ENCODE peak calls at places on chromosomes 5 and 9, in eight cellular contexts. D is type B pancreatic cell; R is heart left ventricle; A is activated CD8-positive, alpha-beta T cell treated with anti-CD3 and anti-CD28 coated beads for 36 hours; F is GM12865; W is choroid plexus epithelial cell; T is foreskin fibroblast; Q is HepG2. E is an unnamed sample.
A peak's percentile ranks its signal among the peaks of the same experiment; 100 is the strongest.

GRCh38 chr9:128689820-128690683 is 1.0 kb downstream of the SET start:
- DNase-seq in R (peak; percentile 63), T (no peak), F (peak; percentile 68), Q (no peak), W (no peak), A (peak; percentile 57), D (no peak), E (no peak)

GRCh38 chr9:92097997-92098482 is 17.2 kb downstream of the SPTLC1 start:
- DNase-seq in D (no peak), T (peak; percentile 15), F (no peak), R (peak; percentile 86), W (peak; percentile 69), A (peak; percentile 38), Q (no peak), E (no peak)

GRCh38 chr9:87655731-87656130 is 70.2 kb upstream of the CTSL start:
- DNase-seq in W (no peak), D (no peak), Q (no peak), R (no peak), T (no peak), F (no peak), A (no peak), E (no peak)

GRCh38 chr5:101045689-101046088 is 142.6 kb upstream of the ST8SIA4 start:
- DNase-seq in W (peak; percentile 47), R (no peak), Q (no peak), A (no peak), D (no peak), T (no peak), F (peak; percentile 15), E (no peak)

GRCh38 chr5:1779021-1779680 is 20.5 kb downstream of the MRPL36 start:
- DNase-seq in D (no peak), T (no peak), A (no peak), F (no peak), W (no peak), Q (no peak), R (no peak), E (no peak)

GRCh38 chr5:38258319-38259061 is at the start of gene EGFLAM:
- DNase-seq in R (peak; percentile 70), F (no peak), D (peak; percentile 74), T (peak; percentile 12), A (peak; percentile 29), W (no peak), Q (no peak), E (no peak)

GRCh38 chr9:134955156-134955555 is 37.4 kb upstream of the FCN1 start:
- DNase-seq in D (peak; percentile 32), F (no peak), A (no peak), Q (no peak), T (no peak), W (no peak), R (no peak), E (no peak)

GRCh38 chr5:180291234-180291940 is 496 bp downstream of the MAPK9 start:
- DNase-seq in F (peak; percentile 34), Q (no peak), R (no peak), T (no peak), W (peak; percentile 12), A (peak; percentile 23), D (no peak), E (no peak)

GRCh38 chr5:160539431-160539830 is 117.8 kb downstream of the PTTG1 start:
- DNase-seq in T (no peak), F (no peak), Q (no peak), A (peak; percentile 84), D (no peak), W (no peak), R (no peak), E (no peak)

GRCh38 chr9:38054653-38055052 is 14.4 kb downstream of the SHB start:
- DNase-seq in T (no peak), F (no peak), W (no peak), D (no peak), A (no peak), Q (no peak), R (no peak), E (no peak)

GRCh38 chr5:8906303-8906967 is 639.4 kb downstream of the SEMA5A start:
- DNase-seq in T (peak; percentile 49), D (no peak), W (peak; percentile 73), Q (no peak), F (no peak), A (no peak), R (no peak), E (peak; percentile 39)

GRCh38 chr9:97991818-97992217 is 8.7 kb downstream of the ANP32B start:
- DNase-seq in A (no peak), F (no peak), R (no peak), Q (no peak), W (no peak), D (no peak), T (no peak), E (no peak)

GRCh38 chr9:97987490-97987889 is 4.3 kb downstream of the ANP32B start:
- DNase-seq in W (no peak), D (no peak), R (no peak), F (peak; percentile 43), Q (no peak), A (no peak), T (no peak), E (no peak)

GRCh38 chr9:97993000-97993399 is 9.9 kb downstream of the ANP32B start:
- DNase-seq in W (no peak), F (peak; percentile 38), Q (no peak), R (no peak), D (no peak), T (no peak), A (no peak), E (no peak)

GRCh38 chr9:97992219-97992618 is 9.1 kb downstream of the ANP32B start:
- DNase-seq in D (no peak), Q (no peak), A (no peak), W (no peak), T (no peak), F (no peak), R (no peak), E (no peak)

GRCh38 chr9:97990259-97990658 is 7.1 kb downstream of the ANP32B start:
- DNase-seq in A (no peak), F (no peak), W (peak; percentile 78), R (no peak), D (no peak), Q (no peak), T (peak; percentile 66), E (peak; percentile 42)
- TF ChIP-seq CTCF in A (no peak), F (no peak), W (peak; percentile 51), R (no peak), D (no peak), Q (no peak), T (peak; percentile 38), E (peak; percentile 56)

GRCh38 chr5:127302509-127302908 is 11.9 kb downstream of the MEGF10 start:
- DNase-seq in W (no peak), T (no peak), D (no peak), A (no peak), Q (no peak), F (no peak), R (no peak), E (no peak)

GRCh38 chr5:127297348-127298035 is 6.9 kb downstream of the MEGF10 start:
- DNase-seq in F (no peak), D (no peak), T (no peak), W (no peak), Q (no peak), A (no peak), R (no peak), E (no peak)

GRCh38 chr5:127298623-127299022 is 8.0 kb downstream of the MEGF10 start:
- DNase-seq in Q (no peak), A (no peak), T (no peak), W (no peak), R (no peak), F (no peak), D (no peak), E (no peak)

GRCh38 chr5:127298036-127298429 is 7.4 kb downstream of the MEGF10 start:
- DNase-seq in A (no peak), W (no peak), D (no peak), R (no peak), Q (no peak), F (no peak), T (no peak), E (no peak)

DNA sequence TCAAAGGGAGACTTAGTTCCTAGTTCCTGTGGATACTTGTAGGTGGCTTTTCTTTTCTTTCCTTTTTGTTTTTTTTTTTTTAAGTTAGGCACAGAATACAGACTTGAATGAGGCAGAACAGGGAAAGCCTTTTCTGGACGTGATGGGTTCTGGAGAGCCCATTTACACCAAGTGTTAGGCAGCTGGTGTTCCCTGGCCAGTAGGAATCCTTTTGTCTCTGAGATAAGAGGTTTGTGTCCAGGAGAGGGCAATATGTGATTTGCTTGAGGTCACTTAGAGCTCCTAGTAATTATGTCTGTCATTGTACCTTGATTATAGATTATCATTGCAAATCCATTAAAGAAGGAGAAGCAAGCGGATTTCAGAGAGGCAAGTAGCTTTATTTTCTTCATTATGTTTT is 9.1 kb downstream of the MEGF10 start:
- DNase-seq in F (no peak), R (no peak), W (peak; percentile 23), Q (no peak), D (no peak), A (no peak), T (no peak), E (no peak)
- TF ChIP-seq CTCF in F (no peak), R (no peak), W (peak; percentile 7), Q (no peak), D (no peak), A (no peak), T (no peak), E (no peak)

GRCh38 chr9:93525476-93525875 is 50.9 kb upstream of the PHF2 start:
- DNase-seq in Q (no peak), A (no peak), D (no peak), T (no peak), F (no peak), R (no peak), W (peak; percentile 69), E (no peak)

GRCh38 chr9:93517331-93517730 is 59.1 kb upstream of the PHF2 start:
- DNase-seq in R (no peak), D (no peak), F (no peak), T (peak; percentile 23), A (no peak), Q (no peak), W (no peak), E (no peak)

GRCh38 chr9:93523518-93524144 is 52.8 kb upstream of the PHF2 start:
- DNase-seq in T (no peak), D (no peak), A (no peak), F (no peak), Q (no peak), W (no peak), R (no peak), E (no peak)

GRCh38 chr9:93522736-93523135 is 53.6 kb upstream of the PHF2 start:
- DNase-seq in A (no peak), D (no peak), T (no peak), F (no peak), R (no peak), Q (no peak), W (no peak), E (no peak)

DNA sequence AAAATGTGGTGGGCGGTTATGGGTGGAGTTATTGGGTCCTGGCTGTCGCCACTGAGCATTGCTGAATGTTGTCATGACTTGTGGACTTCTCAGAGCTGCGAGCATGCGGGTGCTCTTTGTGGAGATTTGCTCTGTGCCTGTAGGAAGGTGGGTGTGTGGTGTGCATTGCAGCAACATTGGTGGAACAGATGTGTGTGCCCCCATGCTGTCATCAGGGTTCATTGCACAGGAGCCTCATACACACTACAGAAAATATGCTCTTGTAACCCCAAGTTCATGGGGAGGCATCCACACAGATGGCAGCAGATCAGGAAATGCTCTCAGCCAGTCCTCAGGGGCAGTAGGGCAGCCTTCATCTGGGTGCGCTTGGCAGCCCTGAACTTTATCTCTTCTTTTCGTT is 55.9 kb upstream of the PHF2 start:
- DNase-seq in R (no peak), W (peak; percentile 42), T (no peak), Q (peak; percentile 3), A (no peak), D (no peak), F (peak; percentile 11), E (no peak)
- TF ChIP-seq CTCF in R (no peak), W (peak; percentile 39), T (peak; percentile 6), Q (no peak), A (no peak), D (no peak), F (no peak), E (no peak)

GRCh38 chr9:122214507-122214906 is 14.2 kb downstream of the LHX6 start:
- DNase-seq in R (no peak), Q (no peak), A (no peak), D (no peak), F (no peak), W (no peak), T (no peak), E (no peak)
- TF ChIP-seq CTCF in R (no peak), Q (no peak), A (no peak), D (no peak), F (no peak), W (no peak), T (no peak), E (no peak)

E was measured in AG04450.